ENCODE peak calls at places on chromosome 21, in seven cellular contexts. One of them, this sample, is unnamed.

GRCh38 chr21:15682977-15683376 is 46.8 kb upstream of the USP25 start:
- DNase-seq in activated CD8-positive, alpha-beta memory T cell treated with anti-CD3 and anti-CD28 coated beads for 48 hours: no peak
- DNase-seq in Calu3: no peak
- DNase-seq in T-helper 1 cell: peak; percentile 31
- DNase-seq in NCI-H2029 treated with DMSO at 0.1 percent for 48 hours: peak; percentile 34
- DNase-seq in GM23248: peak; percentile 65
- DNase-seq in sciatic nerve: no peak
- DNase-seq in this sample: no peak

GRCh38 chr21:41422546-41423372 is 3.3 kb upstream of the MX1 start:
- DNase-seq in NCI-H2029 treated with DMSO at 0.1 percent for 48 hours: no peak
- DNase-seq in activated CD8-positive, alpha-beta memory T cell treated with anti-CD3 and anti-CD28 coated beads for 48 hours: no peak
- DNase-seq in Calu3: no peak
- DNase-seq in sciatic nerve: no peak
- DNase-seq in T-helper 1 cell: no peak
- DNase-seq in GM23248: no peak
- DNase-seq in this sample: no peak

GRCh38 chr21:45281411-45282282 is 6.0 kb downstream of the POFUT2 start:
- DNase-seq in Calu3: no peak
- DNase-seq in activated CD8-positive, alpha-beta memory T cell treated with anti-CD3 and anti-CD28 coated beads for 48 hours: no peak
- DNase-seq in sciatic nerve: no peak
- DNase-seq in NCI-H2029 treated with DMSO at 0.1 percent for 48 hours: no peak
- DNase-seq in T-helper 1 cell: no peak
- DNase-seq in GM23248: no peak
- DNase-seq in this sample: peak; percentile 51

GRCh38 chr21:44049182-44049581 is 37.1 kb downstream of the TRAPPC10 start:
- DNase-seq in NCI-H2029 treated with DMSO at 0.1 percent for 48 hours: peak; percentile 52
- DNase-seq in GM23248: no peak
- DNase-seq in activated CD8-positive, alpha-beta memory T cell treated with anti-CD3 and anti-CD28 coated beads for 48 hours: no peak
- DNase-seq in sciatic nerve: no peak
- DNase-seq in Calu3: no peak
- DNase-seq in T-helper 1 cell: no peak
- DNase-seq in this sample: no peak

GRCh38 chr21:31900121-31900895 is 27.5 kb downstream of the HUNK start:
- DNase-seq in sciatic nerve: no peak
- DNase-seq in activated CD8-positive, alpha-beta memory T cell treated with anti-CD3 and anti-CD28 coated beads for 48 hours: no peak
- DNase-seq in GM23248: no peak
- DNase-seq in T-helper 1 cell: no peak
- DNase-seq in Calu3: peak; percentile 29
- DNase-seq in NCI-H2029 treated with DMSO at 0.1 percent for 48 hours: no peak
- DNase-seq in this sample: no peak

GRCh38 chr21:42337276-42337675 is 13.5 kb downstream of the TFF2 start:
- DNase-seq in NCI-H2029 treated with DMSO at 0.1 percent for 48 hours: no peak
- DNase-seq in sciatic nerve: no peak
- DNase-seq in T-helper 1 cell: no peak
- DNase-seq in activated CD8-positive, alpha-beta memory T cell treated with anti-CD3 and anti-CD28 coated beads for 48 hours: no peak
- DNase-seq in GM23248: no peak
- DNase-seq in Calu3: no peak
- DNase-seq in this sample: no peak

GRCh38 chr21:32403201-32403701 is 9.3 kb upstream of the EVA1C start:
- DNase-seq in NCI-H2029 treated with DMSO at 0.1 percent for 48 hours: peak; percentile 34
- DNase-seq in Calu3: peak; percentile 67
- DNase-seq in GM23248: peak; percentile 78
- DNase-seq in sciatic nerve: no peak
- DNase-seq in T-helper 1 cell: peak; percentile 50
- DNase-seq in activated CD8-positive, alpha-beta memory T cell treated with anti-CD3 and anti-CD28 coated beads for 48 hours: no peak
- DNase-seq in this sample: no peak

GRCh38 chr21:44890961-44891541 is 17.6 kb upstream of the PTTG1IP start:
- DNase-seq in Calu3: no peak
- DNase-seq in GM23248: no peak
- DNase-seq in activated CD8-positive, alpha-beta memory T cell treated with anti-CD3 and anti-CD28 coated beads for 48 hours: no peak
- DNase-seq in T-helper 1 cell: no peak
- DNase-seq in sciatic nerve: no peak
- DNase-seq in NCI-H2029 treated with DMSO at 0.1 percent for 48 hours: no peak
- DNase-seq in this sample: no peak

GRCh38 chr21:40793057-40793456 is 53.9 kb downstream of the DSCAM start:
- DNase-seq in activated CD8-positive, alpha-beta memory T cell treated with anti-CD3 and anti-CD28 coated beads for 48 hours: no peak
- DNase-seq in T-helper 1 cell: no peak
- DNase-seq in GM23248: no peak
- DNase-seq in sciatic nerve: no peak
- DNase-seq in Calu3: no peak
- DNase-seq in NCI-H2029 treated with DMSO at 0.1 percent for 48 hours: no peak
- DNase-seq in this sample: no peak

GRCh38 chr21:43370888-43371570 is 55.9 kb downstream of the SIK1 start:
- DNase-seq in GM23248: no peak
- DNase-seq in activated CD8-positive, alpha-beta memory T cell treated with anti-CD3 and anti-CD28 coated beads for 48 hours: no peak
- DNase-seq in T-helper 1 cell: no peak
- DNase-seq in Calu3: no peak
- DNase-seq in NCI-H2029 treated with DMSO at 0.1 percent for 48 hours: no peak
- DNase-seq in sciatic nerve: no peak
- DNase-seq in this sample: no peak

GRCh38 chr21:27570306-27570868 is 603.5 kb upstream of the ADAMTS5 start:
- DNase-seq in NCI-H2029 treated with DMSO at 0.1 percent for 48 hours: no peak
- DNase-seq in activated CD8-positive, alpha-beta memory T cell treated with anti-CD3 and anti-CD28 coated beads for 48 hours: no peak
- DNase-seq in T-helper 1 cell: no peak
- DNase-seq in sciatic nerve: peak; percentile 63
- DNase-seq in GM23248: peak; percentile 95
- DNase-seq in Calu3: no peak
- DNase-seq in this sample: no peak

GRCh38 chr21:38948377-38948776 is 142.6 kb downstream of the ETS2 start:
- DNase-seq in GM23248: peak; percentile 87
- DNase-seq in sciatic nerve: no peak
- DNase-seq in NCI-H2029 treated with DMSO at 0.1 percent for 48 hours: no peak
- DNase-seq in Calu3: no peak
- DNase-seq in activated CD8-positive, alpha-beta memory T cell treated with anti-CD3 and anti-CD28 coated beads for 48 hours: no peak
- DNase-seq in T-helper 1 cell: no peak
- DNase-seq in this sample: no peak

GRCh38 chr21:34885636-34886553 is 163.2 kb downstream of the RUNX1 start:
- DNase-seq in GM23248: peak; percentile 43
- DNase-seq in NCI-H2029 treated with DMSO at 0.1 percent for 48 hours: no peak
- DNase-seq in activated CD8-positive, alpha-beta memory T cell treated with anti-CD3 and anti-CD28 coated beads for 48 hours: no peak
- DNase-seq in T-helper 1 cell: peak; percentile 20
- DNase-seq in Calu3: no peak
- DNase-seq in sciatic nerve: no peak
- DNase-seq in this sample: no peak

GRCh38 chr21:42048870-42049577 is 22.1 kb upstream of the UMODL1 start:
- DNase-seq in T-helper 1 cell: no peak
- DNase-seq in GM23248: no peak
- DNase-seq in NCI-H2029 treated with DMSO at 0.1 percent for 48 hours: no peak
- DNase-seq in Calu3: no peak
- DNase-seq in activated CD8-positive, alpha-beta memory T cell treated with anti-CD3 and anti-CD28 coated beads for 48 hours: no peak
- DNase-seq in sciatic nerve: no peak
- DNase-seq in this sample: no peak

GRCh38 chr21:44051462-44051941 is 39.4 kb downstream of the TRAPPC10 start:
- DNase-seq in GM23248: no peak
- DNase-seq in NCI-H2029 treated with DMSO at 0.1 percent for 48 hours: no peak
- DNase-seq in T-helper 1 cell: no peak
- DNase-seq in Calu3: no peak
- DNase-seq in sciatic nerve: no peak
- DNase-seq in activated CD8-positive, alpha-beta memory T cell treated with anti-CD3 and anti-CD28 coated beads for 48 hours: no peak
- DNase-seq in this sample: no peak

GRCh38 chr21:35303085-35303484 is 254.0 kb upstream of the RUNX1 start:
- DNase-seq in Calu3: no peak
- DNase-seq in activated CD8-positive, alpha-beta memory T cell treated with anti-CD3 and anti-CD28 coated beads for 48 hours: no peak
- DNase-seq in sciatic nerve: no peak
- DNase-seq in NCI-H2029 treated with DMSO at 0.1 percent for 48 hours: no peak
- DNase-seq in T-helper 1 cell: no peak
- DNase-seq in GM23248: peak; percentile 91
- DNase-seq in this sample: no peak

GRCh38 chr21:42397291-42398129 is 1.7 kb upstream of the TMPRSS3 start:
- DNase-seq in sciatic nerve: no peak
- DNase-seq in GM23248: no peak
- DNase-seq in activated CD8-positive, alpha-beta memory T cell treated with anti-CD3 and anti-CD28 coated beads for 48 hours: no peak
- DNase-seq in Calu3: no peak
- DNase-seq in T-helper 1 cell: no peak
- DNase-seq in NCI-H2029 treated with DMSO at 0.1 percent for 48 hours: no peak
- DNase-seq in this sample: peak; percentile 38

GRCh38 chr21:21688877-21689276 is 690.7 kb downstream of the NCAM2 start:
- DNase-seq in Calu3: no peak
- DNase-seq in GM23248: peak; percentile 53
- DNase-seq in T-helper 1 cell: no peak
- DNase-seq in NCI-H2029 treated with DMSO at 0.1 percent for 48 hours: no peak
- DNase-seq in sciatic nerve: no peak
- DNase-seq in activated CD8-positive, alpha-beta memory T cell treated with anti-CD3 and anti-CD28 coated beads for 48 hours: no peak
- DNase-seq in this sample: peak; percentile 38

GRCh38 chr21:42295845-42296244 is 19.4 kb downstream of the TFF3 start:
- DNase-seq in NCI-H2029 treated with DMSO at 0.1 percent for 48 hours: no peak
- DNase-seq in Calu3: no peak
- DNase-seq in activated CD8-positive, alpha-beta memory T cell treated with anti-CD3 and anti-CD28 coated beads for 48 hours: no peak
- DNase-seq in sciatic nerve: no peak
- DNase-seq in GM23248: no peak
- DNase-seq in T-helper 1 cell: no peak
- DNase-seq in this sample: no peak

GRCh38 chr21:34670220-34670961 is 1.6 kb downstream of the CLIC6 start:
- DNase-seq in GM23248: peak; percentile 49
- DNase-seq in NCI-H2029 treated with DMSO at 0.1 percent for 48 hours: no peak
- DNase-seq in activated CD8-positive, alpha-beta memory T cell treated with anti-CD3 and anti-CD28 coated beads for 48 hours: no peak
- DNase-seq in Calu3: peak; percentile 6
- DNase-seq in sciatic nerve: no peak
- DNase-seq in T-helper 1 cell: no peak
- DNase-seq in this sample: peak; percentile 72

GRCh38 chr21:45550552-45551210 is 8.4 kb upstream of the SLC19A1 start:
- DNase-seq in T-helper 1 cell: peak; percentile 76
- DNase-seq in Calu3: no peak
- DNase-seq in NCI-H2029 treated with DMSO at 0.1 percent for 48 hours: no peak
- DNase-seq in activated CD8-positive, alpha-beta memory T cell treated with anti-CD3 and anti-CD28 coated beads for 48 hours: no peak
- DNase-seq in GM23248: no peak
- DNase-seq in sciatic nerve: peak; percentile 57
- DNase-seq in this sample: peak; percentile 67

GRCh38 chr21:42845296-42845965 is 33.9 kb downstream of the WDR4 start:
- DNase-seq in NCI-H2029 treated with DMSO at 0.1 percent for 48 hours: no peak
- DNase-seq in Calu3: no peak
- DNase-seq in GM23248: no peak
- DNase-seq in activated CD8-positive, alpha-beta memory T cell treated with anti-CD3 and anti-CD28 coated beads for 48 hours: no peak
- DNase-seq in T-helper 1 cell: no peak
- DNase-seq in sciatic nerve: peak; percentile 56
- DNase-seq in this sample: peak; percentile 73

GRCh38 chr21:31606081-31606874 is 53.2 kb upstream of the SOD1 start:
- DNase-seq in Calu3: no peak
- DNase-seq in GM23248: no peak
- DNase-seq in T-helper 1 cell: no peak
- DNase-seq in NCI-H2029 treated with DMSO at 0.1 percent for 48 hours: no peak
- DNase-seq in sciatic nerve: no peak
- DNase-seq in activated CD8-positive, alpha-beta memory T cell treated with anti-CD3 and anti-CD28 coated beads for 48 hours: no peak
- DNase-seq in this sample: no peak

GRCh38 chr21:38769253-38769780 is 36.4 kb upstream of the ETS2 start:
- DNase-seq in sciatic nerve: no peak
- DNase-seq in Calu3: no peak
- DNase-seq in T-helper 1 cell: no peak
- DNase-seq in NCI-H2029 treated with DMSO at 0.1 percent for 48 hours: no peak
- DNase-seq in GM23248: peak; percentile 71
- DNase-seq in activated CD8-positive, alpha-beta memory T cell treated with anti-CD3 and anti-CD28 coated beads for 48 hours: no peak
- DNase-seq in this sample: no peak

GRCh38 chr21:31543191-31543590 is 116.3 kb upstream of the SOD1 start:
- DNase-seq in activated CD8-positive, alpha-beta memory T cell treated with anti-CD3 and anti-CD28 coated beads for 48 hours: no peak
- DNase-seq in Calu3: no peak
- DNase-seq in GM23248: no peak
- DNase-seq in T-helper 1 cell: no peak
- DNase-seq in NCI-H2029 treated with DMSO at 0.1 percent for 48 hours: no peak
- DNase-seq in sciatic nerve: peak; percentile 73
- DNase-seq in this sample: no peak

GRCh38 chr21:44331650-44332306 is 7.4 kb downstream of the CFAP410 start:
- DNase-seq in NCI-H2029 treated with DMSO at 0.1 percent for 48 hours: no peak
- DNase-seq in Calu3: no peak
- DNase-seq in sciatic nerve: no peak
- DNase-seq in T-helper 1 cell: no peak
- DNase-seq in GM23248: peak; percentile 47
- DNase-seq in activated CD8-positive, alpha-beta memory T cell treated with anti-CD3 and anti-CD28 coated beads for 48 hours: no peak
- DNase-seq in this sample: no peak

GRCh38 chr21:41481191-41481590 is 26.8 kb downstream of the TMPRSS2 start:
- DNase-seq in NCI-H2029 treated with DMSO at 0.1 percent for 48 hours: no peak
- DNase-seq in activated CD8-positive, alpha-beta memory T cell treated with anti-CD3 and anti-CD28 coated beads for 48 hours: no peak
- DNase-seq in sciatic nerve: no peak
- DNase-seq in GM23248: peak; percentile 78
- DNase-seq in T-helper 1 cell: no peak
- DNase-seq in Calu3: no peak
- DNase-seq in this sample: no peak

GRCh38 chr21:45309541-45310381 is 22.1 kb upstream of the POFUT2 start:
- DNase-seq in NCI-H2029 treated with DMSO at 0.1 percent for 48 hours: no peak
- DNase-seq in GM23248: no peak
- DNase-seq in Calu3: no peak
- DNase-seq in sciatic nerve: peak; percentile 58
- DNase-seq in T-helper 1 cell: no peak
- DNase-seq in activated CD8-positive, alpha-beta memory T cell treated with anti-CD3 and anti-CD28 coated beads for 48 hours: no peak
- DNase-seq in this sample: no peak

GRCh38 chr21:45154511-45155508 is 80.4 kb downstream of the ADARB1 start:
- DNase-seq in sciatic nerve: no peak
- DNase-seq in activated CD8-positive, alpha-beta memory T cell treated with anti-CD3 and anti-CD28 coated beads for 48 hours: no peak
- DNase-seq in GM23248: peak; percentile 74
- DNase-seq in Calu3: no peak
- DNase-seq in T-helper 1 cell: no peak
- DNase-seq in NCI-H2029 treated with DMSO at 0.1 percent for 48 hours: no peak
- DNase-seq in this sample: no peak

GRCh38 chr21:27104749-27105439 is 138.0 kb upstream of the ADAMTS5 start:
- DNase-seq in sciatic nerve: no peak
- DNase-seq in activated CD8-positive, alpha-beta memory T cell treated with anti-CD3 and anti-CD28 coated beads for 48 hours: no peak
- DNase-seq in GM23248: peak; percentile 54
- DNase-seq in Calu3: no peak
- DNase-seq in NCI-H2029 treated with DMSO at 0.1 percent for 48 hours: no peak
- DNase-seq in T-helper 1 cell: no peak
- DNase-seq in this sample: no peak

GRCh38 chr21:34031835-34032370 is 41.5 kb upstream of the MRPS6 start:
- DNase-seq in NCI-H2029 treated with DMSO at 0.1 percent for 48 hours: no peak
- DNase-seq in Calu3: no peak
- DNase-seq in T-helper 1 cell: peak; percentile 31
- DNase-seq in sciatic nerve: no peak
- DNase-seq in GM23248: no peak
- DNase-seq in activated CD8-positive, alpha-beta memory T cell treated with anti-CD3 and anti-CD28 coated beads for 48 hours: no peak
- DNase-seq in this sample: no peak

GRCh38 chr21:43608225-43608624 is 51.1 kb downstream of the HSF2BP start:
- DNase-seq in T-helper 1 cell: no peak
- DNase-seq in GM23248: peak; percentile 63
- DNase-seq in activated CD8-positive, alpha-beta memory T cell treated with anti-CD3 and anti-CD28 coated beads for 48 hours: no peak
- DNase-seq in Calu3: no peak
- DNase-seq in NCI-H2029 treated with DMSO at 0.1 percent for 48 hours: no peak
- DNase-seq in sciatic nerve: no peak
- DNase-seq in this sample: no peak

GRCh38 chr21:38315155-38315554 is 58.4 kb downstream of the KCNJ15 start:
- DNase-seq in T-helper 1 cell: no peak
- DNase-seq in activated CD8-positive, alpha-beta memory T cell treated with anti-CD3 and anti-CD28 coated beads for 48 hours: no peak
- DNase-seq in NCI-H2029 treated with DMSO at 0.1 percent for 48 hours: no peak
- DNase-seq in GM23248: no peak
- DNase-seq in sciatic nerve: no peak
- DNase-seq in Calu3: no peak
- DNase-seq in this sample: no peak

This sample was measured in upper lobe of right lung.